ENCODE peak calls at places on chromosome 20, in seven cellular contexts. L, Y, I, S, T, C and X are unnamed samples.

GRCh38 chr20:50274570-50275430 is 84.2 kb downstream of the CEBPB start:
- DNase-seq in I (no peak), L (no peak), Y (no peak), T (no peak), C (no peak), S (no peak), X (no peak)

GRCh38 chr20:57856658-57857057 is 146.8 kb upstream of the PMEPA1 start:
- DNase-seq in L (no peak), Y (no peak), T (no peak), I (no peak), S (no peak), C (no peak), X (no peak)

GRCh38 chr20:40636486-40636885 is 52.5 kb downstream of the MAFB start:
- DNase-seq in S (no peak), Y (no peak), L (no peak), C (no peak), I (no peak), T (no peak), X (no peak)

GRCh38 chr20:47607208-47607613 is 105.5 kb downstream of the NCOA3 start:
- DNase-seq in Y (peak), T (no peak), L (peak), S (no peak), C (no peak), I (no peak), X (no peak)

GRCh38 chr20:23257848-23258746 is 92.5 kb upstream of the NXT1 start:
- DNase-seq in I (no peak), Y (peak), T (no peak), S (no peak), L (no peak), C (peak), X (no peak)

GRCh38 chr20:53827996-53828672 is 234.5 kb upstream of the ZNF217 start:
- DNase-seq in L (peak), T (peak), I (no peak), S (no peak), Y (peak), C (peak), X (no peak)

GRCh38 chr20:60986757-60987156 is 265.3 kb upstream of the CDH4 start:
- DNase-seq in L (no peak), I (no peak), Y (no peak), C (no peak), S (no peak), T (no peak), X (no peak)

GRCh38 chr20:5844063-5844681 is 94.0 kb downstream of the SHLD1 start:
- DNase-seq in T (peak), C (no peak), S (no peak), Y (peak), I (peak), L (peak), X (peak)

GRCh38 chr20:17169575-17170136 is 57.2 kb upstream of the PCSK2 start:
- DNase-seq in T (no peak), C (no peak), Y (no peak), I (no peak), L (no peak), S (no peak), X (no peak)
- H3K4me3 ChIP-seq in T (no peak), C (no peak), Y (no peak), I (no peak), L (no peak), S (no peak), X (no peak)

DNA sequence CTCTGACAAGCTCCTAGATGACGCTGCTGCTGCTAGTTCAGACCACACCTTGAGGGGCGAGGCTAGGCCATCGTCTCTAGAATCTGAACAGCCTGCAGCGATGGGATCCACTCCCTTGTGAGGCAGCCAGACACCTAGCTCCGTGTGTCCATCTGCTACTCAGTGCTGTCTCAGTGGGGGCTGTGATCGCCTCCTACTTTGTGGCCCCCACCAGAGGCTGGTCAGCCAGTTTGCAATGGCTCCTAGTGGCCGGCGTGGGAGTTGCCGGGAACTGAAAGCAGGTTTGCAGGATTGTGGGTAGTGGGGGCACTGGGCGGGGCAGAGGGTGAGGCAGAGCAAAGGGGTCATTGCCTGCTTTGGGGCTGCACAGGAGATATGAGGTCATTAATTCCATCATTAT is 2.8 kb downstream of the CCN5 start:
- DNase-seq in C (no peak), T (no peak), Y (no peak), I (no peak), L (no peak), S (no peak), X (no peak)
- TF ChIP-seq CTCF in C (peak), T (no peak), Y (peak), I (no peak), L (peak), S (no peak), X (peak)

GRCh38 chr20:3797592-3798404 is 1.7 kb downstream of the CDC25B start:
- DNase-seq in I (no peak), C (no peak), S (no peak), L (no peak), T (no peak), Y (no peak), X (peak)
- H3K4me3 ChIP-seq in I (peak), C (peak), S (peak), L (peak), T (peak), Y (peak), X (peak)

DNA sequence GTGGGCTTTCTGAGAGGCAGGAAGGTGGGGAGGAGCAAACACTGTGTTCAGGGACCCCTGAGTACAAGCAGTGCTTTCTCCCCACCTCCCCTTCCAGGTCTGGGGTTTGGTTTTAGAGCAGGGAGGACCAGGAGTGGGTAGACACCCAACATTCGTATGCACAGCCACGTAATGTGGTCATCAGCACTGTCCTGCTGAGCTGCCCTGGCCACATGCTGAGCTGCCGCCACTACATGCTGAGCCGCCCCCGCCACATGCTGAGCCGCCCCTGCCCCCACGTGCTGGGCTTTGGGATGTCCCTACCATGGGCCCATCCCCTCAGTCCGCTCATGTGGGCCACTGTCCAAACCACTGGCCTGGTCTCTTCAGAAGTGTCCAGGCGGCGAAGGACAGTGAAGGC is 214.9 kb upstream of the CST7 start:
- DNase-seq in L (no peak), T (no peak), I (no peak), Y (no peak), C (no peak), S (no peak), X (no peak)
- TF ChIP-seq CTCF in L (no peak), T (no peak), I (no peak), Y (no peak), C (no peak), S (no peak), X (no peak)